ENCODE peak calls at places on chromosomes 5 and 9, in five cellular contexts. O is A549, G is right lobe of liver, Y is K562, B is heart left ventricle. E is an unnamed sample.

GRCh38 chr9:96122756-96123155 is 179.2 kb downstream of the HSD17B3 start:
- ATAC-seq in O (no peak), G (no peak), Y (no peak), B (no peak), E (peak; percentile 47)

GRCh38 chr5:127685662-127686061 is 17.5 kb upstream of the CCDC192 start:
- ATAC-seq in O (no peak), G (no peak), Y (no peak), B (no peak), E (no peak)

GRCh38 chr5:81182396-81183390 is 50.4 kb upstream of the CKMT2 start:
- ATAC-seq in O (no peak), G (no peak), Y (no peak), B (no peak), E (no peak)

GRCh38 chr5:56055859-56056258 is 61.1 kb upstream of the IL6ST start:
- ATAC-seq in O (no peak), G (no peak), Y (no peak), B (no peak), E (no peak)

GRCh38 chr9:124062172-124062571 is 50.6 kb downstream of the LHX2 start:
- ATAC-seq in O (peak; percentile 60), G (no peak), Y (peak; percentile 54), B (no peak), E (no peak)

GRCh38 chr5:35096209-35096608 is 48.5 kb upstream of the AGXT2 start:
- ATAC-seq in O (no peak), G (no peak), Y (no peak), B (no peak), E (no peak)

GRCh38 chr9:106707722-106708121 is 155.2 kb upstream of the ZNF462 start:
- ATAC-seq in O (no peak), G (no peak), Y (no peak), B (peak; percentile 34), E (no peak)

GRCh38 chr9:4792572-4793411 is at the start of gene RCL1:
- ATAC-seq in O (peak; percentile 99), G (peak; percentile 97), Y (peak; percentile 97), B (peak; percentile 99), E (peak; percentile 99)

GRCh38 chr5:177304392-177305119 is 957 bp downstream of the PRELID1 start:
- ATAC-seq in O (peak; percentile 25), G (peak; percentile 6), Y (no peak), B (no peak), E (no peak)

DNA sequence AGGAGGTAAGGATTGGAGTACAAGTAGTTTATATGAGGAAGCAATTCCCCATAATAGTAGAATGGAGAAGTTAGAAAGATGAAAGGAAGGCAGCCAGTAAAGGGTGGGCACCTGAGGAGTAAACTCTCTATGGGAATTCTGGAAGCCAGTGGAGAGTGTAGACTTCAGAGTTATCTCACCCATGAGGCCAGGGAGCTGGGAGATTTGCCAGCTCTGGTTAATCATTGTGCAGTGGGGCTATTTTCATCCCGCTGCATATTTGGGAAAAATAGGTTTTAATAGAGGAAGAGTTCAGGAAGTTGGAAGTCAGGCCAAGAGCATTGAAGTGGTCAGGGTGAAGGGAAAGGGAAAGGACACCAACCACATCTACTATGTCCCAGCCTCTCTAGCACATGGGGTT is 242.3 kb upstream of the BRINP1 start:
- ATAC-seq in O (no peak), G (peak; percentile 80), Y (no peak), B (no peak), E (no peak)
- TF ChIP-seq POLR2A in O (no peak), G (no peak), Y (no peak), B (no peak), E (no peak)

GRCh38 chr5:119019431-119020348 is 31.3 kb upstream of the DTWD2 start:
- ATAC-seq in O (no peak), G (peak; percentile 32), Y (no peak), B (no peak), E (no peak)
- H3K4me1 ChIP-seq in O (peaks cover 14% of the 10 kb centered on the region), G (no peaks in the 10 kb centered on the region), Y (no peaks in the 10 kb centered on the region), B (no peaks in the 10 kb centered on the region), E (no peaks in the 10 kb centered on the region)

DNA sequence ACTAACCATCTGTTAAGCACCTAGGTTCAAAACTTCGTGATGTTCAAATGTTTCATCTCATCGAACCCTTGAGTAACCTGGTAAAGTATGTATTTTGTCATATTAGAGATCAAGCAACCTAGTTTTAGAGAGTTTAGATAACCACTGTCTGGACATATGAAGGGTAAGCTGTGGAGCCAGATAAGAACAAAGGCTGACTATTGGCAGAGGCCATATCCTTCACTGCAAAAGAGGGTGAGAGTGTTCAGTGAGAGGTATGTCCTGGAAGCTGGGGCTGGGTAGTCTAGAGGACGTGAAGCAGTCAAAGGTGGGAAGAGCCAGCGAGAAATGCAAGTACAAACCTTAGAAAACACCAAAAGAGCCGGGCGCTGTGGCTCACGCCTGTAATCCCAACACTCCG is 573.1 kb upstream of the KLF4 start:
- ATAC-seq in O (no peak), G (no peak), Y (peak; percentile 64), B (no peak), E (no peak)
- TF ChIP-seq POLR2A in O (no peak), G (no peak), Y (no peak), B (no peak), E (no peak)

DNA sequence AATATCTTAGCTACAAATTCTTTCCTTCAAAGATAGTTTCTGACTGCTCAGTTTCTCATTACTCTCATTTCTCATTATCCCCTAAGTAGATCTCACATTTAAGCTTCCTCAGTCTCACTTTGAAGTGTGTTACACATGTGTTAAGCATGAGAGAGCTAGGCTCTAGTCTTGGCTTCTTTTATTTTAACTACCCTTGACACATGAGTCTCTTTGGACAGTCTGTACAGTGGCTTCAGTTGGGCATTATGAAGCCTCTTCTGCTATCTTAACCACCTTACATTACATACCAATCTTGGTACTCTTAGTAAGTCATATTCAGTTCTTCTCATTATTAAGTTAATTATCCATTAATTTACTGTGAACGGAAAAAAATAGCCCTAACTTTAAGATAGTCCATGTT is 232.5 kb downstream of the FBXL17 start:
- ATAC-seq in O (no peak), G (no peak), Y (no peak), B (no peak), E (no peak)
- H3K4me1 ChIP-seq in O (no peaks in the 10 kb centered on the region), G (no peaks in the 10 kb centered on the region), Y (no peaks in the 10 kb centered on the region), B (no peaks in the 10 kb centered on the region), E (no peaks in the 10 kb centered on the region)

GRCh38 chr9:130780865-130781504 is 54.1 kb upstream of the ABL1 start:
- ATAC-seq in O (peak; percentile 97), G (peak; percentile 42), Y (peak; percentile 18), B (peak; percentile 77), E (peak; percentile 96)
- TF ChIP-seq POLR2A in O (no peak), G (peak; percentile 39), Y (no peak), B (peak; percentile 53), E (peak; percentile 75)

DNA sequence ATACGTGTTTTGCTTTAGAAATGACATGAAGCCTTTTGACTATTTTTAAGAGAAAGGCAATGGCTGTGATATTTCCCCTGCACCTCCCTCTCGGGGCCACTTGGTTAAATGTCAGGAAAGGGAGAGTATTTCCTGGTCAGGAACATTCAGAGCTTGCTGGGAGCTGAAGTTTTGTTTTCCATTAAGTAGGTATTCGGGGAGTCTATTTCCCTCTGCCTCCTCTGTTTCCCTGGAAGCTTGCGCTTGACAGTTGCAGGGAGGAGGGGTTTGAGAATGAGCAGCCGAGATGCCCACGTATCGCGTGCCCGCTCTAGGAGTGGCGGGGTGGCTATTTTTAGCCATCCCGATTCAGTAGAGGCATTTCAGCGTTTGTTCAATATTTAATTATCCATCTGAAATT is 6.7 kb downstream of the DAB2IP start:
- ATAC-seq in O (no peak), G (peak; percentile 53), Y (no peak), B (peak; percentile 66), E (peak; percentile 68)
- H3K4me1 ChIP-seq in O (peaks cover 11% of the 10 kb centered on the region), G (peaks cover 5% of the 10 kb centered on the region), Y (no peaks in the 10 kb centered on the region), B (peaks cover 9% of the 10 kb centered on the region), E (peaks cover 95% of the 10 kb centered on the region)

DNA sequence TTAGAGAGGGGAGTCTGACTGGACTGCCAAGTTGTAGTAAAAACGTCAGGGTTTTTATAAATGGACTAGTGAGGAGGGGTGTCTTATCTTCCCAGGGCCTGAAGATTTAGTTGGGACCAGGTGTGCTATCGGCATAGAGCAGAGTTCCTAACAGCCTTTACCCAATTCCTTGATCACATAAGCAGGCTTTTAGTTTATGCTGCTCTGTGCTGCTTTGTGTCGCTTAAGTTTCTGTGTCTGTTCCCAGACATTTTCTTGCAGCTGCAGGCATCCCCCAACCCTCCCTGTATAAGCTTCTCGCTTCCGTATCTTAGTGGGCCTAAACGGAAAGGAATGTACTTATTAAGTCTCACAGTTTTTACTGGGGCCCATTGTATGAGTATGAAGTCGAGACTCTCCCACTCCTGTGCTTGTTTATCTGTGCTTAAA is 2.6 kb upstream of the SMC5 start:
- ATAC-seq in O (no peak), G (no peak), Y (peak; percentile 43), B (no peak), E (no peak)
- TF ChIP-seq POLR2A in O (no peak), G (no peak), Y (no peak), B (no peak), E (no peak)